ENCODE peak calls at places on chromosomes 12 and 14, in ten cellular contexts. Z, V, W, R, S, I, G, A, F and N are unnamed samples.

GRCh38 chr12:65339161-65339560 is 60.7 kb downstream of the MSRB3 start:
- DNase-seq in Z (no peak), V (no peak), W (no peak), R (no peak), S (peak), I (no peak), G (no peak), A (no peak), F (no peak), N (no peak)

GRCh38 chr12:32446306-32447119 is 47.2 kb downstream of the FGD4 start:
- DNase-seq in Z (no peak), V (no peak), W (no peak), R (no peak), S (no peak), I (no peak), G (no peak), A (no peak), F (no peak), N (no peak)

GRCh38 chr12:45794422-45794821 is 64.9 kb downstream of the ARID2 start:
- DNase-seq in Z (no peak), V (no peak), W (no peak), R (no peak), S (no peak), I (no peak), G (no peak), A (no peak), F (no peak), N (no peak)

GRCh38 chr14:85963486-85963885 is 433.5 kb downstream of the FLRT2 start:
- DNase-seq in Z (no peak), V (no peak), W (no peak), R (no peak), S (no peak), I (no peak), G (no peak), A (no peak), F (no peak), N (no peak)

GRCh38 chr12:11862794-11863193 is 207.9 kb upstream of the BCL2L14 start:
- DNase-seq in Z (no peak), V (no peak), W (no peak), R (no peak), S (no peak), I (no peak), G (no peak), A (no peak), F (no peak), N (no peak)

GRCh38 chr14:94797887-94798286 is 28.0 kb upstream of the GSC start:
- DNase-seq in Z (no peak), V (no peak), W (no peak), R (no peak), S (no peak), I (no peak), G (no peak), A (no peak), F (no peak), N (no peak)

GRCh38 chr14:101334656-101335055 is 226.6 kb upstream of the DIO3 start:
- DNase-seq in Z (no peak), V (no peak), W (no peak), R (no peak), S (no peak), I (no peak), G (no peak), A (peak), F (no peak), N (no peak)

GRCh38 chr14:67630938-67631337 is 11.2 kb downstream of the ARG2 start:
- DNase-seq in Z (no peak), V (no peak), W (no peak), R (no peak), S (no peak), I (no peak), G (no peak), A (no peak), F (no peak), N (no peak)

GRCh38 chr12:47547077-47547476 is 158.8 kb downstream of the RPAP3 start:
- DNase-seq in Z (no peak), V (no peak), W (no peak), R (no peak), S (peak), I (no peak), G (no peak), A (peak), F (no peak), N (no peak)

GRCh38 chr12:750356-751191 is 1.8 kb upstream of the WNK1 start:
- DNase-seq in Z (no peak), V (no peak), W (no peak), R (no peak), S (no peak), I (no peak), G (peak), A (no peak), F (no peak), N (no peak)
- TF ChIP-seq EP300 in Z (no peak), V (no peak), W (no peak), R (no peak), S (no peak), I (no peak), G (no peak), A (no peak), F (no peak), N (no peak)

DNA sequence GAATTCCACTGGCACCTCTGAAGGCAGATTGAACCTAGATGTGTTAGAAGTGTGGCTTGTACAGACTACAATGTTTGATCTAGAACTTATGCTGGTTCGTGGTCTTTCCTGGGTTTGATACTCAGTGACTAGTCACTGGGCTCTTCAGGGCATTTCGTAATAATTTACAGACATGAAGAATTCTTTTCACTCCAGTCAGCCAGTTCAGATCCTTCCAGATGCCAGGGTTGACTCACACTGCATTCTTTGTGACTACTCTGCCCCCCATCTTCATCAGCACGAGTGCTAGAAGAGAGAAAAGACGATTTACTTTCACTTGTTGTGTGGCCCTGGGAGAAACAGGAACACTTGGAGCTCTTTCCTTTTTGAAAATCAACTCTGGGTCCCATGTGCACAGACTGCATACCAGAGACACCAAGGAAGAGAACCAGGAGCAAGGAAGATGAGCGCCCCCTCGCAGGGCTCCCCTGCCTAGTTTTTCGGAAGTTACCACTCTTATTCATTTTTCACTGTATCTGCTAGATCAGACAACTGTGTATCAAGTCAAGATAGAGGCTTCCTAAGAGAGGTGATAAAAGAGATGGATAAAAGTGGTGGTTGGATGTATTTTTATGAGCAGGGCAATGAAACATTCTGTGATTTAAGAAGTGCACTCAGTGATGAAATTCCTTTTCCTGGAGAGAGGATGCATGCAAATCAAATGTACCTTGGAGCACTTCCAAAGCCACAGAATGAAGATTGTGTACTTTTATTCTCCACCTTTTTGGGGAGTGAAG is 33.5 kb upstream of the EVL start:
- DNase-seq in Z (no peak), V (peak), W (no peak), R (no peak), S (peak), I (peak), G (no peak), A (no peak), F (peak), N (peak)
- TF ChIP-seq EP300 in Z (no peak), V (no peak), W (no peak), R (no peak), S (peak), I (no peak), G (peak), A (no peak), F (peak), N (peak)

DNA sequence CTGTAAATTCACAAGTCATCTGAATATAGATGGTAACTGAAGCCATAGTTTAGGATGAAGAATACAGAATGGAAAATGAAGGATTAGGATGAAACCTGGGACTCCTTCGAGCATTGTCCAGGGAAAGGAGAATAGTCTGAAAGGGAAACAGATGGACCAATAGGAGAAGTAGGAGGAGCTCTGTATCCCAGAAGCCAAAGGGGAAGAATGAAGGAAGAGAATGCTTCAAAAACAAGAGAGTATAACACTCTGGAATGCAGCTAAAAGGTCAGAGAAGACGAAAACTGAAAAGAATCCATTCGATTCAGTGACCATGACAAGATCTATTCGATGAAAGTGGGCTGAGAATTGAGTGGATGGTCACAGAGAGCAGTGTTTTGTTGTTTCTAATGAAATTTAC is 1.0 kb downstream of the GMFB start:
- DNase-seq in Z (no peak), V (no peak), W (no peak), R (no peak), S (peak), I (no peak), G (peak), A (no peak), F (no peak), N (no peak)
- TF ChIP-seq EP300 in Z (no peak), V (no peak), W (no peak), R (no peak), S (no peak), I (no peak), G (no peak), A (no peak), F (no peak), N (no peak)

GRCh38 chr14:32078794-32079663 is 1.9 kb downstream of the ARHGAP5 start:
- DNase-seq in Z (no peak), V (no peak), W (no peak), R (no peak), S (peak), I (no peak), G (no peak), A (no peak), F (no peak), N (no peak)

GRCh38 chr14:32076278-32077080 is 625 bp upstream of the ARHGAP5 start:
- DNase-seq in Z (peak), V (peak), W (peak), R (peak), S (peak), I (peak), G (peak), A (peak), F (peak), N (peak)

GRCh38 chr14:32077081-32078029 is at the start of gene ARHGAP5:
- DNase-seq in Z (peak), V (peak), W (no peak), R (peak), S (peak), I (peak), G (peak), A (peak), F (peak), N (peak)

GRCh38 chr14:32080001-32080510 is 3.0 kb downstream of the ARHGAP5 start:
- DNase-seq in Z (no peak), V (no peak), W (no peak), R (no peak), S (no peak), I (no peak), G (no peak), A (no peak), F (no peak), N (no peak)

DNA sequence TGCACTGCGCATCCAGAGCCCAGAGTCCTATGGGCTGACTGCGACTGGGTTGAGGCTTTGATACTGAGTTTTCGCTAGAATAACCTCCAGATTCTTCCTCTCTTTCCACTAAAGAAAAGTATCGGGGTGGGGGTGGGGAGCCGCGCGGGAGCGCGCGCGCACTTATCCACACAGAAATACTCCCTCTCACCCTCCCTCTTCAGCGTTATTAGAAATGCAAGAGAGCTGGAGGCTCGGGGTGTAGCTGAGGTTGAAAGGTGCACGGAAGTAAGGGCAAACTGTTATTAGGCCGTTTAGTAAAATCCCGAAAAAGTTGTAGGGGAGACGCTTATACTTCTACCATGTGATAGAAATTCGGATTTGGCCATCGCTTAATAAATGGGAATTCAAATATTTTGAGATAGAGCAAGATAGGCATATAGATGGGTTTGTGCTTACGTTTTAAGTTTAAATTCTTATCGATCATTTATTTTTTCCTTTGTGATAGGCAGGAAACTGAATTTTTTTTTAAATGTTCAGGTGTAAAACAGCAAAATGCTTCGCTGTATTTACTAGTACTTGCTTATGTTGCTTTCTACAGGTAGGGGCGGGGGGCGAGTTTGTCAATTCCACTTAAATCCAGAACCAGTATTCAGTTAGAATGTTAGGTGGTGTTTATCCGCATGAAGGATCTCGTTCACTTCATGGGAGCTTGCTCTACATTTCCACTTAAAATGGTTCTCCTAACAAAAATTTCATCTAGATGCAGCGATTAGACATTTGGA is 1.1 kb downstream of the ARHGAP5 start:
- DNase-seq in Z (peak), V (peak), W (no peak), R (no peak), S (peak), I (peak), G (peak), A (peak), F (no peak), N (peak)
- TF ChIP-seq EP300 in Z (no peak), V (no peak), W (no peak), R (no peak), S (no peak), I (no peak), G (no peak), A (no peak), F (peak), N (no peak)